ENCODE peak calls at places on chromosome 18, in six cellular contexts. One of them, this sample, is unnamed. For H3K9me3, the result is how much of the 10 kb centered on the place peaks cover.

GRCh38 chr18:39523281-39523680 is 1957.7 kb upstream of the CELF4 start:
- DNase-seq in IMR-90: peak
- DNase-seq in H1: no peak
- DNase-seq in fibroblast of lung: peak
- DNase-seq in PC-3: peak
- DNase-seq in cardiac muscle cell: peak
- DNase-seq in this sample: no peak

GRCh38 chr18:48975817-48976649 is 25.3 kb upstream of the SMAD7 start:
- DNase-seq in PC-3: peak
- DNase-seq in IMR-90: peak
- DNase-seq in cardiac muscle cell: peak
- DNase-seq in H1: no peak
- DNase-seq in fibroblast of lung: peak
- DNase-seq in this sample: peak

GRCh38 chr18:22233271-22233670 is 63.9 kb downstream of the GATA6 start:
- DNase-seq in PC-3: no peak
- DNase-seq in cardiac muscle cell: no peak
- DNase-seq in H1: no peak
- DNase-seq in IMR-90: no peak
- DNase-seq in fibroblast of lung: no peak
- DNase-seq in this sample: no peak

GRCh38 chr18:6595666-6596065 is 133.8 kb upstream of the ARHGAP28 start:
- DNase-seq in PC-3: no peak
- DNase-seq in fibroblast of lung: no peak
- DNase-seq in IMR-90: no peak
- DNase-seq in cardiac muscle cell: no peak
- DNase-seq in H1: no peak
- DNase-seq in this sample: no peak

GRCh38 chr18:832085-832681 is 20.1 kb upstream of the YES1 start:
- DNase-seq in H1: no peak
- DNase-seq in fibroblast of lung: no peak
- DNase-seq in cardiac muscle cell: no peak
- DNase-seq in IMR-90: no peak
- DNase-seq in PC-3: no peak
- DNase-seq in this sample: peak

GRCh38 chr18:68229351-68229750 is 485.6 kb downstream of the TMX3 start:
- DNase-seq in IMR-90: no peak
- DNase-seq in H1: no peak
- DNase-seq in cardiac muscle cell: no peak
- DNase-seq in fibroblast of lung: no peak
- DNase-seq in PC-3: peak
- DNase-seq in this sample: no peak

GRCh38 chr18:79872852-79873444 is 75.2 kb downstream of the KCNG2 start:
- DNase-seq in PC-3: no peak
- DNase-seq in IMR-90: no peak
- DNase-seq in cardiac muscle cell: no peak
- DNase-seq in H1: no peak
- DNase-seq in fibroblast of lung: no peak
- DNase-seq in this sample: no peak

GRCh38 chr18:57630002-57630758 is 8.5 kb upstream of the NARS1 start:
- DNase-seq in PC-3: peak
- DNase-seq in cardiac muscle cell: peak
- DNase-seq in fibroblast of lung: peak
- DNase-seq in IMR-90: peak
- DNase-seq in H1: peak
- DNase-seq in this sample: peak

GRCh38 chr18:27599202-27599829 is 414.2 kb upstream of the CHST9 start:
- DNase-seq in PC-3: peak
- DNase-seq in cardiac muscle cell: peak
- DNase-seq in IMR-90: peak
- DNase-seq in H1: no peak
- DNase-seq in fibroblast of lung: peak
- DNase-seq in this sample: peak

GRCh38 chr18:3472681-3473544 is 22.9 kb downstream of the TGIF1 start:
- DNase-seq in fibroblast of lung: no peak
- DNase-seq in PC-3: no peak
- DNase-seq in IMR-90: no peak
- DNase-seq in H1: no peak
- DNase-seq in cardiac muscle cell: no peak
- DNase-seq in this sample: no peak

GRCh38 chr18:13641551-13642439 is 84.6 kb downstream of the FAM210A start:
- DNase-seq in IMR-90: no peak
- DNase-seq in H1: no peak
- DNase-seq in PC-3: no peak
- DNase-seq in fibroblast of lung: no peak
- DNase-seq in cardiac muscle cell: peak
- DNase-seq in this sample: no peak

GRCh38 chr18:26104037-26104436 is 13.6 kb upstream of the SS18 start:
- DNase-seq in IMR-90: no peak
- DNase-seq in cardiac muscle cell: no peak
- DNase-seq in PC-3: no peak
- DNase-seq in H1: no peak
- DNase-seq in fibroblast of lung: no peak
- DNase-seq in this sample: no peak

GRCh38 chr18:13302611-13303267 is 84.2 kb downstream of the LDLRAD4 start:
- DNase-seq in H1: no peak
- DNase-seq in cardiac muscle cell: no peak
- DNase-seq in IMR-90: no peak
- DNase-seq in fibroblast of lung: no peak
- DNase-seq in PC-3: no peak
- DNase-seq in this sample: no peak

GRCh38 chr18:12079504-12080237 is 14.0 kb upstream of the ANKRD62 start:
- DNase-seq in PC-3: no peak
- DNase-seq in fibroblast of lung: peak
- DNase-seq in cardiac muscle cell: peak
- DNase-seq in IMR-90: peak
- DNase-seq in H1: no peak
- DNase-seq in this sample: no peak

GRCh38 chr18:2030647-2031046 is 540.7 kb downstream of the METTL4 start:
- DNase-seq in H1: no peak
- DNase-seq in IMR-90: no peak
- DNase-seq in fibroblast of lung: no peak
- DNase-seq in PC-3: no peak
- DNase-seq in cardiac muscle cell: no peak
- DNase-seq in this sample: no peak

GRCh38 chr18:68429809-68430208 is 285.1 kb downstream of the TMX3 start:
- DNase-seq in fibroblast of lung: peak
- DNase-seq in PC-3: peak
- DNase-seq in H1: no peak
- DNase-seq in cardiac muscle cell: no peak
- DNase-seq in IMR-90: peak
- DNase-seq in this sample: no peak

GRCh38 chr18:12409466-12409865 is 1.7 kb downstream of the PRELID3A start:
- DNase-seq in H1: no peak
- DNase-seq in cardiac muscle cell: no peak
- DNase-seq in fibroblast of lung: no peak
- DNase-seq in PC-3: no peak
- DNase-seq in IMR-90: peak
- DNase-seq in this sample: no peak

GRCh38 chr18:28108254-28108653 is 68.7 kb downstream of the CDH2 start:
- DNase-seq in H1: no peak
- DNase-seq in PC-3: no peak
- DNase-seq in cardiac muscle cell: no peak
- DNase-seq in IMR-90: no peak
- DNase-seq in fibroblast of lung: no peak
- DNase-seq in this sample: no peak

GRCh38 chr18:48844271-48844670 is 106.5 kb downstream of the SMAD7 start:
- DNase-seq in cardiac muscle cell: no peak
- DNase-seq in fibroblast of lung: no peak
- DNase-seq in H1: no peak
- DNase-seq in IMR-90: no peak
- DNase-seq in PC-3: no peak
- DNase-seq in this sample: no peak

GRCh38 chr18:38884050-38884449 is 1318.5 kb upstream of the CELF4 start:
- DNase-seq in IMR-90: no peak
- DNase-seq in fibroblast of lung: no peak
- DNase-seq in PC-3: no peak
- DNase-seq in H1: peak
- DNase-seq in cardiac muscle cell: no peak
- DNase-seq in this sample: no peak

GRCh38 chr18:44651453-44651852 is 29.2 kb upstream of the SETBP1 start:
- DNase-seq in PC-3: peak
- DNase-seq in IMR-90: peak
- DNase-seq in cardiac muscle cell: peak
- DNase-seq in H1: no peak
- DNase-seq in fibroblast of lung: peak
- DNase-seq in this sample: no peak

DNA sequence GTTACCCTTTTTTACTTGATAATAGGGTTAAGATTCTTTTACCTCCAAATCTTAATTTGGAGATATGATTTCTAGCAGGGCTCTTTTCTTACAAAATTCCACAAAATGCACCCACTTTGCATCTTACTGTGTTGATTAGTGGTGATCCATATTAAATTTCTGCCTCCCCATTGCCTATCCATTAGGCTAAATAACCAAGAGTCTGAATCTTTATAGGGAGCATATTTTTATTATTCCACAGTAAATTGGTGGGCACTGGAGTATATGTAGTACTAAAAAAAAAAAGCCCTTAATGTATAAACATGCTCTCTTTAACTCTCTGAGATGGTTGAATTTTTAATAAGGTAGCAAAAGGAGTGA is 8.1 kb upstream of the TXNDC2 start:
- DNase-seq in fibroblast of lung: no peak
- DNase-seq in IMR-90: no peak
- DNase-seq in H1: no peak
- DNase-seq in PC-3: no peak
- DNase-seq in cardiac muscle cell: no peak
- DNase-seq in this sample: no peak
- H3K4me3 ChIP-seq in fibroblast of lung: peak
- H3K4me3 ChIP-seq in IMR-90: peak
- H3K4me3 ChIP-seq in H1: no peak
- H3K4me3 ChIP-seq in PC-3: no peak
- H3K4me3 ChIP-seq in cardiac muscle cell: no peak
- H3K4me3 ChIP-seq in this sample: no peak

GRCh38 chr18:24053211-24053610 is 38.7 kb downstream of the TTC39C start:
- DNase-seq in PC-3: no peak
- DNase-seq in cardiac muscle cell: no peak
- DNase-seq in IMR-90: no peak
- DNase-seq in H1: no peak
- DNase-seq in fibroblast of lung: no peak
- DNase-seq in this sample: no peak
- H3K27ac ChIP-seq in PC-3: no peak
- H3K27ac ChIP-seq in cardiac muscle cell: no peak
- H3K27ac ChIP-seq in IMR-90: no peak
- H3K27ac ChIP-seq in H1: no peak
- H3K27ac ChIP-seq in fibroblast of lung: no peak
- H3K27ac ChIP-seq in this sample: no peak

DNA sequence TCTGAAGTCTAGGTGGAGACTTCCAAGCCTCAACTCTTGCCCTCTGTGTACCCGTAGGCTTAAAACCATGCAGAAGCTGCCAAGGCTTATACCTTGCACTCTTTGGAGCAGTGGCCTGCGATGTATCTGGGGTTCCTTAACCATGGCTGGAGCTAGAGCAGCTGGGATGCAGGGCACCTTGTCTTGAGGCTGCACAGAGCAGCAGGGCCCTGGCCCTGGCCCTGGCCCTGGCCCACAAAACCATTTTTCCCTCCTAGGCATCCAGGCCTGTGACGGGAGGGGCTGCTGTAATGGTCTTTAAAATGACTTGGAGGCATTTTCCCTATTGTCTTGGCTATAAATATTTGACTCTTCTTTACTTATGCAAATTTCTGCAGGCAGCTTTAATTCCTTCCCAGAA is 19.2 kb downstream of the SERPINB4 start:
- DNase-seq in cardiac muscle cell: no peak
- DNase-seq in IMR-90: no peak
- DNase-seq in H1: no peak
- DNase-seq in PC-3: no peak
- DNase-seq in fibroblast of lung: no peak
- DNase-seq in this sample: no peak
- H3K9me3 ChIP-seq in cardiac muscle cell: under half
- H3K9me3 ChIP-seq in IMR-90: under half
- H3K9me3 ChIP-seq in H1: under half
- H3K9me3 ChIP-seq in PC-3: under half
- H3K9me3 ChIP-seq in fibroblast of lung: under half
- H3K9me3 ChIP-seq in this sample: under half

GRCh38 chr18:58640891-58641610 is 12.2 kb upstream of the ALPK2 start:
- DNase-seq in cardiac muscle cell: no peak
- DNase-seq in IMR-90: no peak
- DNase-seq in PC-3: peak
- DNase-seq in H1: no peak
- DNase-seq in fibroblast of lung: no peak
- DNase-seq in this sample: no peak

GRCh38 chr18:58639751-58640427 is 11.0 kb upstream of the ALPK2 start:
- DNase-seq in PC-3: peak
- DNase-seq in cardiac muscle cell: peak
- DNase-seq in fibroblast of lung: peak
- DNase-seq in IMR-90: peak
- DNase-seq in H1: no peak
- DNase-seq in this sample: no peak

GRCh38 chr18:58638446-58638845 is 9.6 kb upstream of the ALPK2 start:
- DNase-seq in IMR-90: no peak
- DNase-seq in PC-3: no peak
- DNase-seq in fibroblast of lung: no peak
- DNase-seq in H1: no peak
- DNase-seq in cardiac muscle cell: no peak
- DNase-seq in this sample: no peak

GRCh38 chr18:58639237-58639636 is 10.3 kb upstream of the ALPK2 start:
- DNase-seq in PC-3: no peak
- DNase-seq in H1: no peak
- DNase-seq in IMR-90: no peak
- DNase-seq in fibroblast of lung: no peak
- DNase-seq in cardiac muscle cell: no peak
- DNase-seq in this sample: no peak

GRCh38 chr18:58640428-58640805 is 11.5 kb upstream of the ALPK2 start:
- DNase-seq in IMR-90: no peak
- DNase-seq in PC-3: no peak
- DNase-seq in fibroblast of lung: no peak
- DNase-seq in H1: no peak
- DNase-seq in cardiac muscle cell: no peak
- DNase-seq in this sample: no peak
- H3K4me3 ChIP-seq in IMR-90: no peak
- H3K4me3 ChIP-seq in PC-3: no peak
- H3K4me3 ChIP-seq in fibroblast of lung: no peak
- H3K4me3 ChIP-seq in H1: peak
- H3K4me3 ChIP-seq in cardiac muscle cell: no peak
- H3K4me3 ChIP-seq in this sample: no peak

GRCh38 chr18:60980422-60981005 is 352.7 kb upstream of the CDH20 start:
- DNase-seq in PC-3: no peak
- DNase-seq in fibroblast of lung: no peak
- DNase-seq in cardiac muscle cell: no peak
- DNase-seq in H1: no peak
- DNase-seq in IMR-90: no peak
- DNase-seq in this sample: no peak
- H3K27ac ChIP-seq in PC-3: no peak
- H3K27ac ChIP-seq in fibroblast of lung: no peak
- H3K27ac ChIP-seq in cardiac muscle cell: no peak
- H3K27ac ChIP-seq in H1: no peak
- H3K27ac ChIP-seq in IMR-90: no peak
- H3K27ac ChIP-seq in this sample: no peak